ENCODE peak calls at places on chromosome 14, in eight cellular contexts. R is lower leg skin, W is left ventricle myocardium inferior, Y is AG10803, L is mucosa of descending colon, D is A549, K is GM12865, M is kidney epithelial cell. X is an unnamed sample.

GRCh38 chr14:61362072-61362750 is 40.8 kb downstream of the PRKCH start:
- DNase-seq in R (no peak), W (no peak), Y (no peak), L (no peak), D (no peak), K (no peak), M (no peak), X (no peak)

GRCh38 chr14:75559451-75560187 is 18.8 kb upstream of the FLVCR2 start:
- DNase-seq in R (no peak), W (no peak), Y (peak), L (no peak), D (peak), K (peak), M (peak), X (no peak)

GRCh38 chr14:35088514-35088913 is 33.3 kb downstream of the PPP2R3C start:
- DNase-seq in R (no peak), W (no peak), Y (no peak), L (no peak), D (no peak), K (no peak), M (no peak), X (no peak)

GRCh38 chr14:75334191-75335051 is 55.8 kb downstream of the FOS start:
- DNase-seq in R (peak), W (peak), Y (peak), L (peak), D (no peak), K (peak), M (no peak), X (no peak)

GRCh38 chr14:70664698-70665447 is 23.2 kb downstream of the TTC9 start:
- DNase-seq in R (no peak), W (no peak), Y (no peak), L (no peak), D (no peak), K (peak), M (no peak), X (no peak)

GRCh38 chr14:56189306-56189705 is 71.1 kb downstream of the PELI2 start:
- DNase-seq in R (no peak), W (no peak), Y (peak), L (no peak), D (peak), K (no peak), M (peak), X (no peak)

GRCh38 chr14:51176819-51177218 is 63.2 kb upstream of the TMX1 start:
- DNase-seq in R (no peak), W (no peak), Y (no peak), L (no peak), D (no peak), K (no peak), M (no peak), X (no peak)

GRCh38 chr14:32073537-32074189 is 3.4 kb upstream of the ARHGAP5 start:
- DNase-seq in R (no peak), W (no peak), Y (peak), L (no peak), D (peak), K (peak), M (peak), X (no peak)

GRCh38 chr14:100159107-100159864 is at the start of gene DEGS2:
- DNase-seq in R (no peak), W (no peak), Y (no peak), L (peak), D (peak), K (peak), M (no peak), X (no peak)

GRCh38 chr14:62443796-62444195 is 601.5 kb downstream of the KCNH5 start:
- DNase-seq in R (no peak), W (no peak), Y (peak), L (no peak), D (no peak), K (no peak), M (no peak), X (peak)

GRCh38 chr14:96095581-96096476 is 56.7 kb downstream of the C14orf132 start:
- DNase-seq in R (peak), W (no peak), Y (peak), L (peak), D (peak), K (no peak), M (no peak), X (no peak)

GRCh38 chr14:35398095-35398584 is 6.4 kb downstream of the NFKBIA start:
- DNase-seq in R (no peak), W (no peak), Y (no peak), L (no peak), D (no peak), K (peak), M (no peak), X (no peak)

GRCh38 chr14:70448633-70449032 is 3.3 kb upstream of the ADAM21 start:
- DNase-seq in R (no peak), W (no peak), Y (peak), L (no peak), D (no peak), K (no peak), M (no peak), X (peak)

GRCh38 chr14:105303949-105304348 is 3.1 kb upstream of the BRF1 start:
- DNase-seq in R (no peak), W (no peak), Y (no peak), L (peak), D (no peak), K (no peak), M (no peak), X (no peak)
- TF ChIP-seq CTCF in R (no peak), W (no peak), Y (no peak), L (no peak), D (no peak), K (no peak), M (no peak), X (no peak)

DNA sequence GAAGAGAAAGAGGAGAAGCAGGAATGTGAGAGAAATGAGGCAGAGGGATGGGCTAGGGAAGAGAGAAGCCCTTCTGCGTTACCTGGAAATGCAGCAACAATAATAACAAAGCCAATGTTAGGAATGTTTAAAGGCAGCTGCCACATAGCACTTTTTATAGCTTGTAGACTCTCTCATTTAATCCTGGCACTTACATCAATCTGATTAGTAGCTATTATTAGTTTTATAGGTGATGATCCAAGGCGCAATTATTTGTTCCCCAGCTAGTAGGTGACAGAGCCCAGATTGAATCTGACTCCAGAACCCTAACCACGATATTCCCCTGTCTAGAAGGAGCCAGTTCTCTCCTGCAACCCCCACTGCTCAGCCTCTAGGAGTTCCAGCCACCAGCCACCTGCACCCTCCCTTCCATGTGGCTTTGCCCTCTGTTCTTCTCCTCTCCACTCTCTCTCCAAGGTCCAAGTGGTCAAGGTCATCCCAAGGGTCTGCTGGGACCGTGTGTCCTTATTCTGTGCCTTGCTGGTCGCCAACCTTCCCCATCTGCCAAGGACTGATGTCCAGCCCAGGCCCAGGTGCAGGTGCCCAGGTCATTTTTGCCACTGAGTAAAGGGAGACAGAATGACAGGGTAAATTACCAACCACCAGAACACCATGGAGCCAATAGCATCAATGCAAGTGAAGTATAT is 29.4 kb upstream of the CIPC start:
- DNase-seq in R (no peak), W (no peak), Y (no peak), L (no peak), D (no peak), K (no peak), M (no peak), X (no peak)
- H3K4me3 ChIP-seq in R (no peak), W (no peak), Y (no peak), L (no peak), D (no peak), K (no peak), M (no peak), X (no peak)

GRCh38 chr14:78673845-78674244 is 503.7 kb downstream of the NRXN3 start:
- DNase-seq in R (no peak), W (no peak), Y (no peak), L (no peak), D (no peak), K (no peak), M (no peak), X (no peak)
- TF ChIP-seq CTCF in R (no peak), W (no peak), Y (no peak), L (no peak), D (no peak), K (no peak), M (no peak), X (no peak)

DNA sequence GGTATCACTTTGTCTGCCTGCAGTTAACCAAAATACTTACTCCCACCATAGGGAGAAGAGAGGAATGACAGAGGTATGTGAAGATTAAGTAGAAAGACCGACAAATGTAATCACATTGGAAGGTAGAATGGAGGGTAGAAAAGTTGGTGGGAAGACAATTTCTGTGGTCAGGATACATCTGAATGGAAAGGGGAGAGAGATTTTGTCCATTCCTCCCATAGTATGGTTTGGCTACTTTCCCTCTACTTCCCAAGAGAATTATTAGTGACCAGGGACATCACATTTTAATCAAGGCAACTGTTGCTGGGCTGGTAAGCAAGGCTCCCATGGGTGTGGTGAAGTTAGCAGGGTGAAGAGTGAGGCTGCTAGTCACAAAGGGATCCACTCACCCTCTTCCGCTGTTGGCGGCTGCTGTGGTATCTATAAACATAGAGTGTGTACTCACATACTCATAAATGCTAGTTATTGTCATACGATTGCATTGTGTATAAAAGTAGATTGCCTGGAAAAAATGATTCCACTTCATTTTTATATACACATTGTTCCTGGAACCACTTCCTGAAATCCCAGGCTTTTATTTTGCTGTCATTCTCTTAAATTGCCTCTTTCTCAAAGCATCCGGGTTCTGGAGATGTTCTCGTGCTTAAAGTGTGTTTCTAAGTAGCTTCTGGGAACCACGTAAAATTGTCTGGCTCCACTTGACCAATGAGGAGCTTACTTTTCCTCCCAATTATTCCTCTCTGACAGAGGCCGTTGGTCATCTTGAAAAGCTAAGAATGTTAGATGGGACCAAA is 413.2 kb downstream of the ZFP36L1 start:
- DNase-seq in R (no peak), W (no peak), Y (peak), L (peak), D (no peak), K (no peak), M (no peak), X (no peak)
- H3K4me3 ChIP-seq in R (no peak), W (no peak), Y (no peak), L (no peak), D (no peak), K (no peak), M (no peak), X (no peak)